ENCODE peak calls at places on chromosomes 3 and 15, in six cellular contexts. M is body of pancreas, K is mammary epithelial cell, C is GM23248, X is lower leg skin, G is sigmoid colon. V is an unnamed sample.

GRCh38 chr3:160403028-160403545 is 3.6 kb downstream of the SMC4 start:
- DNase-seq in M (no peak), K (peak; percentile 16), C (peak; percentile 26), X (no peak), G (no peak), V (no peak)

GRCh38 chr3:13707456-13707855 is 158.5 kb downstream of the FBLN2 start:
- DNase-seq in M (peak; percentile 2), K (no peak), C (no peak), X (peak; percentile 31), G (peak; percentile 28), V (no peak)

GRCh38 chr3:31490502-31490901 is 42.2 kb upstream of the STT3B start:
- DNase-seq in M (no peak), K (no peak), C (no peak), X (no peak), G (no peak), V (no peak)

GRCh38 chr15:45279024-45279697 is 27.1 kb downstream of the SLC28A2 start:
- DNase-seq in M (peak; percentile 99), K (peak; percentile 98), C (peak; percentile 99), X (peak; percentile 99), G (peak; percentile 99), V (peak; percentile 97)

GRCh38 chr3:70392227-70392626 is 79.8 kb upstream of the MDFIC2 start:
- DNase-seq in M (no peak), K (no peak), C (no peak), X (no peak), G (no peak), V (no peak)

GRCh38 chr3:180409170-180409569 is 192.8 kb upstream of the TTC14 start:
- DNase-seq in M (no peak), K (peak; percentile 64), C (no peak), X (no peak), G (no peak), V (no peak)

GRCh38 chr15:67928666-67929065 is 88.8 kb upstream of the RNU6-1 start:
- DNase-seq in M (no peak), K (no peak), C (no peak), X (no peak), G (no peak), V (no peak)

GRCh38 chr15:98826658-98827057 is 178.3 kb downstream of the IGF1R start:
- DNase-seq in M (no peak), K (no peak), C (no peak), X (no peak), G (no peak), V (no peak)

GRCh38 chr15:101615986-101616848 is 36.0 kb downstream of the TM2D3 start:
- DNase-seq in M (peak; percentile 52), K (peak; percentile 48), C (peak; percentile 93), X (no peak), G (peak; percentile 78), V (no peak)

GRCh38 chr3:50269460-50269859 is 513 bp downstream of the SEMA3B start:
- DNase-seq in M (no peak), K (no peak), C (no peak), X (no peak), G (no peak), V (no peak)

GRCh38 chr3:50270841-50271240 is 1.9 kb downstream of the SEMA3B start:
- DNase-seq in M (no peak), K (no peak), C (no peak), X (no peak), G (no peak), V (no peak)

GRCh38 chr3:50268703-50269451 is at the start of gene SEMA3B:
- DNase-seq in M (peak; percentile 92), K (peak; percentile 68), C (peak; percentile 74), X (no peak), G (peak; percentile 86), V (no peak)

GRCh38 chr3:50270422-50270831 is 1.5 kb downstream of the SEMA3B start:
- DNase-seq in M (no peak), K (peak; percentile 40), C (peak; percentile 39), X (no peak), G (no peak), V (no peak)

DNA sequence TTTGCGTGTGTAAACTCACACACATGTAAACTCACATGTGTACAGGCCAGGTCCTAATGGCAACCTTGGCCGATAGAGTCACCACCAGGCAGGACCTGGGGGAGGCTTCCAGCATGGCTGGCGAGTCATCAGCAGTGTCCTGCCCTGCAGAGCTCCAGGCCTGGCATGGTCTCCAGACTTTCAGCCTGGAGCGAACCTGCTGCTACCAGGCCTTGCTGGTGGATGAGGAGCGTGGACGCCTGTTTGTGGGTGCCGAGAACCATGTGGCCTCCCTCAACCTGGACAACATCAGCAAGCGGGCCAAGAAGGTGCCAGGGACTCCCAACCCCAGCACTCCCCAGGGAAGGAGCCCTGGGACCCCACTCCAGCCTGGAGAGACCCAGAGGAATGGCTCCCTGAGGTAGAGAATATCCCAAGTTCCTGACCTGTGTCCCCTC is 1.0 kb downstream of the SEMA3B start:
- DNase-seq in M (no peak), K (peak; percentile 59), C (peak; percentile 90), X (no peak), G (no peak), V (no peak)
- H3K4me3 ChIP-seq in M (no peak overlapping the region), K (no peak overlapping the region), C (no peak overlapping the region), X (no peak overlapping the region), G (peak overlapping the region; percentile 43), V (no peak overlapping the region)

GRCh38 chr3:100268156-100268555 is 7.4 kb downstream of the TBC1D23 start:
- DNase-seq in M (no peak), K (no peak), C (peak; percentile 45), X (no peak), G (no peak), V (no peak)
- H3K4me3 ChIP-seq in M (no peak overlapping the region), K (no peak overlapping the region), C (peak overlapping the region; percentile 42), X (no peak overlapping the region), G (no peak overlapping the region), V (no peak overlapping the region)

DNA sequence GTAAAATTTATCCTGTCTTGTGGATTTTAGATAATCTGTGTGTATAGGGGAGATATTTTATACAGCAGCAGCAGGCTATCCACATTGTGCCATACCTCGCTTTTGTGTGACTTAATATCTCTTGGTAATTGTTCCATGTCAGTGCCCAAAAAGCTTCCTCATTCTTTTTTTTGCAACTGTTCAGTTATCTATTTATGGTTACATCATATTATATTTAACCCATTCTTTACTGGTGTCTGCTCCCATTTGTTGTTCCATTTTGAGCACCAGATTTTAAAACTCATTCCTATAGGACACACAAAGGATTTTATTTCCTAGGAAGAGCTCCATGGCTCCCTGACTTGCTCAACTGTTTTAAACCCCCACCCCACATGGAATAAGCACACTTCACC is 86.3 kb upstream of the RASGRP1 start:
- DNase-seq in M (no peak), K (no peak), C (no peak), X (no peak), G (no peak), V (peak; percentile 81)
- H3K4me3 ChIP-seq in M (no peak overlapping the region), K (no peak overlapping the region), C (no peak overlapping the region), X (no peak overlapping the region), G (no peak overlapping the region), V (peak overlapping the region; percentile 53)

DNA sequence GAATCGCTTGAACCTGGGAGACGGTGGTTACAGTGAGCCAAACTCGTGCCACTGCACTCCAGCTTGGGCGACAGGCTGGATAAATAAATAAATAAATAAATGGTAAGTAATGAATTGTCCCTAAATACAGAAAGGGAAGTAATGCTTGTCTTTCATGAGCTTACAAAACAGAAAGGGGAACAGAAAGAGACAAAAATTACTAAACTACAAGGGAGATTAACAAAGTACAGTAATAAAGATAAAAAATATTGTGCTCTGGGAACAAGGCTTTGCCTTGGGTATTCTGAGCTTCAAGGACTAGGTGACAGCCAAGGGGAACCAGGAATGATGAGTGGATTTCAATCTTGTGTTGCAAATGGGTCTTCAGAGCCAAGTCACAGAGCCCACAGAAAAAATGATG is 9.2 kb upstream of the HLTF start:
- DNase-seq in M (no peak), K (no peak), C (no peak), X (no peak), G (no peak), V (peak; percentile 45)
- H3K4me3 ChIP-seq in M (no peak overlapping the region), K (no peak overlapping the region), C (no peak overlapping the region), X (no peak overlapping the region), G (no peak overlapping the region), V (peak overlapping the region; percentile 16)

V was measured in OCI-LY7.